ENCODE peak calls at places on chromosome 13, in seven cellular contexts. X is mammary epithelial cell, D is ascending aorta, A is colonic mucosa, O is omental fat pad, Q is neural progenitor cell, M is mucosa of descending colon. G is an unnamed sample.

GRCh38 chr13:94239135-94239534 is 240.3 kb downstream of the DCT start:
- DNase-seq in X (peak; percentile 54), D (no peak), A (no peak), O (no peak), Q (no peak), M (no peak), G (no peak)

GRCh38 chr13:20901668-20902437 is 693 bp downstream of the XPO4 start:
- DNase-seq in X (peak; percentile 49), D (no peak), A (peak; percentile 73), O (no peak), Q (peak; percentile 52), M (peak; percentile 75), G (peak; percentile 16)

GRCh38 chr13:37640499-37640898 is 41.9 kb upstream of the POSTN start:
- DNase-seq in X (peak; percentile 21), D (no peak), A (no peak), O (no peak), Q (peak; percentile 44), M (no peak), G (peak; percentile 28)

GRCh38 chr13:60348097-60348496 is 48.9 kb upstream of the TDRD3 start:
- DNase-seq in X (no peak), D (no peak), A (no peak), O (no peak), Q (no peak), M (no peak), G (no peak)

GRCh38 chr13:61142506-61142905 is 273.1 kb downstream of the PCDH20 start:
- DNase-seq in X (no peak), D (no peak), A (no peak), O (no peak), Q (no peak), M (no peak), G (no peak)

GRCh38 chr13:89407357-89407756 is 1736.2 kb downstream of the SLITRK5 start:
- DNase-seq in X (no peak), D (no peak), A (no peak), O (no peak), Q (no peak), M (no peak), G (no peak)

GRCh38 chr13:102680842-102681725 is 13.8 kb downstream of the METTL21C start:
- DNase-seq in X (no peak), D (no peak), A (no peak), O (no peak), Q (no peak), M (no peak), G (no peak)

GRCh38 chr13:48801255-48801654 is 147.5 kb downstream of the CYSLTR2 start:
- DNase-seq in X (no peak), D (no peak), A (no peak), O (no peak), Q (no peak), M (no peak), G (no peak)

GRCh38 chr13:87287721-87288120 is 383.4 kb upstream of the SLITRK5 start:
- DNase-seq in X (no peak), D (no peak), A (no peak), O (no peak), Q (no peak), M (no peak), G (no peak)

GRCh38 chr13:32107474-32107873 is 75.9 kb downstream of the FRY start:
- DNase-seq in X (no peak), D (no peak), A (no peak), O (no peak), Q (no peak), M (no peak), G (no peak)

GRCh38 chr13:51245583-51245982 is 23.4 kb downstream of the FAM124A start:
- DNase-seq in X (no peak), D (no peak), A (no peak), O (no peak), Q (no peak), M (no peak), G (no peak)

GRCh38 chr13:23987331-23987730 is 90.0 kb upstream of the C1QTNF9B start:
- DNase-seq in X (no peak), D (no peak), A (no peak), O (no peak), Q (no peak), M (no peak), G (no peak)

GRCh38 chr13:34864650-34865049 is 77.4 kb upstream of the NBEA start:
- DNase-seq in X (no peak), D (no peak), A (no peak), O (no peak), Q (no peak), M (no peak), G (no peak)

GRCh38 chr13:113545455-113545930 is 39.1 kb upstream of the TFDP1 start:
- DNase-seq in X (no peak), D (no peak), A (no peak), O (no peak), Q (no peak), M (no peak), G (no peak)

GRCh38 chr13:23760000-23760399 is 129.2 kb downstream of the MIPEP start:
- DNase-seq in X (no peak), D (no peak), A (no peak), O (no peak), Q (no peak), M (no peak), G (no peak)

GRCh38 chr13:45466359-45466758 is 1.6 kb downstream of the COG3 start:
- DNase-seq in X (no peak), D (no peak), A (no peak), O (no peak), Q (no peak), M (no peak), G (no peak)

GRCh38 chr13:45468676-45469075 is 3.9 kb downstream of the COG3 start:
- DNase-seq in X (peak; percentile 65), D (no peak), A (peak; percentile 36), O (no peak), Q (no peak), M (no peak), G (no peak)

GRCh38 chr13:45464141-45464686 is 525 bp upstream of the COG3 start:
- DNase-seq in X (no peak), D (no peak), A (peak; percentile 27), O (no peak), Q (no peak), M (peak; percentile 49), G (no peak)

DNA sequence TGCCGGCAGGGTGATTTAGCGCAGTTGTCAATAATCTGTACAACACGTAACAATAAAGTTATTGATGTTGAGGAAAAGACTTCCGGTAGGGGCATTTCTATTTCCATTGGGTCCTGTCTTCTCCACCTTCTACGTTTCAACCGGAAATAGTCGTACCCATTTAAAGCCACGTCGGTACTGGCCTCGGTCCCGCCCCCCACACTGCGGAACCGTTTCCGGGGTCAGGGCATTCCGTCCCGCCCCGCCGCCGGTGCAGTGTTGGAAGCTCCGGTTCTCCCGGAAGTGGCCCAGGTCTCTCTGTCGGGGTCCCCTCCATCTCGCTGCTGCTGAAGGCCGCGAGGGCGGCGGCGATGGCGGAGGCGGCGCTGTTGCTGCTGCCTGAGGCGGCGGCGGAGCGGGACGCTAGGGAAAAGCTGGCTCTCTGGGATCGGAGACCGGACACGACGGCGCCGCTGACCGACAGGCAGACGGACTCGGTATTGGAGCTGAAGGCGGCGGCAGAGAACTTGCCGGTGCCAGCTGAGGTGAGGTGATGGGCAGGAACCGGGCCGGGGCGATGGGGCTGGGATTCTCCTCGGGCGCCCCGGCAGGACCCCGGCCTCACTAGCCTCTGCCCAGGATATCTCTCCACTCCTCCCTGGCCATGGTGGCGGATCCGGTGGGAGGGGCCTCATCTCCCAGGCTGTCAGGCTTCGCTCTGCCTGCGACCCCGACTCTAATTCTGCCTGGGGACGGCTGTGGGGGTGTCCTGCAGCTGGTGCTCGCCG is at the start of gene COG3:
- DNase-seq in X (peak; percentile 98), D (peak; percentile 80), A (peak; percentile 97), O (peak; percentile 82), Q (peak; percentile 93), M (peak; percentile 97), G (peak; percentile 92)
- TF ChIP-seq CTCF in X (no peak), D (peak; percentile 37), A (peak; percentile 49), O (no peak), Q (peak; percentile 44), M (peak; percentile 53), G (no peak)

GRCh38 chr13:80029170-80029569 is 311.8 kb downstream of the SPRY2 start:
- DNase-seq in X (no peak), D (no peak), A (peak; percentile 44), O (no peak), Q (no peak), M (peak; percentile 36), G (no peak)

GRCh38 chr13:80033286-80033685 is 307.6 kb downstream of the SPRY2 start:
- DNase-seq in X (peak; percentile 79), D (no peak), A (no peak), O (no peak), Q (no peak), M (no peak), G (no peak)

GRCh38 chr13:80035096-80035495 is 305.8 kb downstream of the SPRY2 start:
- DNase-seq in X (no peak), D (no peak), A (no peak), O (no peak), Q (no peak), M (no peak), G (no peak)

GRCh38 chr13:80030491-80030890 is 310.4 kb downstream of the SPRY2 start:
- DNase-seq in X (peak; percentile 65), D (no peak), A (peak; percentile 59), O (no peak), Q (peak; percentile 16), M (peak; percentile 37), G (peak; percentile 22)
- TF ChIP-seq CTCF in X (peak; percentile 50), D (no peak), A (peak; percentile 17), O (no peak), Q (peak; percentile 41), M (no peak), G (no peak)

GRCh38 chr13:108961542-108962125 is 332.2 kb downstream of the MYO16 start:
- DNase-seq in X (peak; percentile 50), D (no peak), A (no peak), O (no peak), Q (peak; percentile 74), M (no peak), G (no peak)
- TF ChIP-seq CTCF in X (peak; percentile 79), D (peak; percentile 80), A (peak; percentile 85), O (peak; percentile 72), Q (peak; percentile 90), M (peak; percentile 57), G (peak; percentile 18)

GRCh38 chr13:80605007-80605406 is 264.1 kb upstream of the SPRY2 start:
- DNase-seq in X (no peak), D (no peak), A (no peak), O (no peak), Q (no peak), M (no peak), G (no peak)

GRCh38 chr13:80604094-80604493 is 263.2 kb upstream of the SPRY2 start:
- DNase-seq in X (no peak), D (no peak), A (no peak), O (no peak), Q (peak; percentile 4), M (no peak), G (no peak)

GRCh38 chr13:80599765-80600164 is 258.8 kb upstream of the SPRY2 start:
- DNase-seq in X (no peak), D (no peak), A (no peak), O (no peak), Q (peak; percentile 23), M (no peak), G (no peak)

GRCh38 chr13:80605743-80606142 is 264.8 kb upstream of the SPRY2 start:
- DNase-seq in X (no peak), D (no peak), A (no peak), O (no peak), Q (no peak), M (no peak), G (no peak)

DNA sequence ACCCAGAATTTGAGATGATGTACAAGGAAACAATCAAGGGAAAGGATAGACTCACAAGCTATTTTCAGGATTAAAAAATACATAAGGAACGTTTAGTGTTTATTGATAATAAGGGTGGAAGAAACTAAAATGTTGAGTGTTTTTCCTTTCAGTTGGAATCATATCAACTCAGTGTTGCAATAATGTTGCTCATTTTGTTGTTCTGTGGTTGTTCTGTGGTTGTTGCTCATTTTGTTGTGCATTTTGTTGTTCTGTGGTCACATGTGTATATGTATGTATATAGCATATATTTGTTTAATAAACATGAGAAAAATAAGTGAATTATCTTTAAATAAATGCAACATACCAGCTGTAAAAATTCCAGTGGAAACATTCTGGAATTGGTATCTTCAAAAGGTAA is 262.4 kb upstream of the SPRY2 start:
- DNase-seq in X (no peak), D (no peak), A (no peak), O (no peak), Q (no peak), M (no peak), G (no peak)
- TF ChIP-seq CTCF in X (no peak), D (no peak), A (no peak), O (no peak), Q (no peak), M (no peak), G (no peak)

G was measured in Calu3.